ENCODE peak calls at places on chromosomes 12 and 14, in five cellular contexts. J is NCI-H1105; V is MV-4-11; T is stimulated activated CD4-positive, alpha-beta T cell treated with anti-CD3 and anti-CD28 coated beads, Interleukin-2, amount 100 ng/mL, for 48 hours; H is left lung. U is an unnamed sample.

GRCh38 chr12:76586764-76587395 is 27.3 kb upstream of the OSBPL8 start:
- DNase-seq in J (peak), V (peak), T (peak), H (no peak), U (peak)

GRCh38 chr14:68608235-68608962 is 184.5 kb downstream of the ZFP36L1 start:
- DNase-seq in J (no peak), V (peak), T (no peak), H (no peak), U (no peak)

GRCh38 chr14:103509864-103510263 is 12.8 kb downstream of the CKB start:
- DNase-seq in J (no peak), V (no peak), T (no peak), H (no peak), U (no peak)

GRCh38 chr12:120830052-120830940 is 73.9 kb downstream of the SPPL3 start:
- DNase-seq in J (no peak), V (no peak), T (no peak), H (no peak), U (no peak)

GRCh38 chr14:103315368-103315911 is 18.6 kb upstream of the EIF5 start:
- DNase-seq in J (no peak), V (peak), T (no peak), H (peak), U (no peak)

GRCh38 chr12:68334136-68334535 is 2.0 kb upstream of the MDM1 start:
- DNase-seq in J (no peak), V (peak), T (peak), H (no peak), U (no peak)

GRCh38 chr12:107377596-107378385 is 284.4 kb upstream of the CRY1 start:
- DNase-seq in J (no peak), V (peak), T (no peak), H (no peak), U (no peak)

GRCh38 chr12:96401061-96401871 is 1.0 kb upstream of the CDK17 start:
- DNase-seq in J (peak), V (peak), T (peak), H (no peak), U (peak)

GRCh38 chr12:120944645-120945217 is 33.6 kb upstream of the HNF1A start:
- DNase-seq in J (no peak), V (peak), T (peak), H (peak), U (peak)

GRCh38 chr12:96225003-96225855 is 31.1 kb downstream of the ELK3 start:
- DNase-seq in J (peak), V (no peak), T (no peak), H (no peak), U (no peak)

GRCh38 chr14:101364503-101365328 is 196.6 kb upstream of the DIO3 start:
- DNase-seq in J (no peak), V (no peak), T (no peak), H (no peak), U (no peak)

GRCh38 chr12:28313631-28314030 is 123.4 kb downstream of the CCDC91 start:
- DNase-seq in J (no peak), V (no peak), T (no peak), H (no peak), U (no peak)

GRCh38 chr12:71277866-71278265 is 120.1 kb upstream of the TSPAN8 start:
- DNase-seq in J (no peak), V (no peak), T (no peak), H (no peak), U (no peak)

GRCh38 chr14:95855606-95856005 is 21.0 kb upstream of the TUNAR start:
- DNase-seq in J (no peak), V (no peak), T (no peak), H (no peak), U (no peak)